ENCODE peak calls at places on chromosomes 1 and 21, in four cellular contexts. One of them, this sample, is unnamed. For H3K36me3 and H3K4me1, the result is how much of the 10 kb centered on the place peaks cover.

GRCh38 chr1:39925727-39926342 is 24.1 kb upstream of the MYCL start:
- DNase-seq in naive thymus-derived CD4-positive, alpha-beta T cell: no peak
- DNase-seq in transverse colon: no peak
- DNase-seq in psoas muscle: no peak
- DNase-seq in this sample: no peak

GRCh38 chr1:162902372-162902771 is 41.4 kb upstream of the CCDC190 start:
- DNase-seq in naive thymus-derived CD4-positive, alpha-beta T cell: no peak
- DNase-seq in transverse colon: no peak
- DNase-seq in psoas muscle: no peak
- DNase-seq in this sample: no peak

GRCh38 chr1:61424382-61424781 is 300.6 kb downstream of the TM2D1 start:
- DNase-seq in naive thymus-derived CD4-positive, alpha-beta T cell: no peak
- DNase-seq in transverse colon: no peak
- DNase-seq in psoas muscle: no peak
- DNase-seq in this sample: no peak

GRCh38 chr21:31594726-31595125 is 64.8 kb upstream of the SOD1 start:
- DNase-seq in naive thymus-derived CD4-positive, alpha-beta T cell: no peak
- DNase-seq in transverse colon: no peak
- DNase-seq in psoas muscle: no peak
- DNase-seq in this sample: no peak

GRCh38 chr1:82279241-82279640 is 478.5 kb downstream of the ADGRL2 start:
- DNase-seq in naive thymus-derived CD4-positive, alpha-beta T cell: no peak
- DNase-seq in transverse colon: no peak
- DNase-seq in psoas muscle: no peak
- DNase-seq in this sample: no peak

GRCh38 chr1:64121766-64122385 is 81.5 kb upstream of the UBE2U start:
- DNase-seq in naive thymus-derived CD4-positive, alpha-beta T cell: no peak
- DNase-seq in transverse colon: no peak
- DNase-seq in psoas muscle: no peak
- DNase-seq in this sample: no peak

GRCh38 chr1:158121604-158122254 is 59.0 kb upstream of the CD1D start:
- DNase-seq in naive thymus-derived CD4-positive, alpha-beta T cell: peak
- DNase-seq in transverse colon: peak
- DNase-seq in psoas muscle: no peak
- DNase-seq in this sample: peak

GRCh38 chr1:21495225-21495820 is 13.9 kb upstream of the ALPL start:
- DNase-seq in naive thymus-derived CD4-positive, alpha-beta T cell: no peak
- DNase-seq in transverse colon: no peak
- DNase-seq in psoas muscle: no peak
- DNase-seq in this sample: no peak

GRCh38 chr1:14875781-14876564 is 277.5 kb downstream of the KAZN start:
- DNase-seq in naive thymus-derived CD4-positive, alpha-beta T cell: no peak
- DNase-seq in transverse colon: no peak
- DNase-seq in psoas muscle: no peak
- DNase-seq in this sample: peak

GRCh38 chr1:1541956-1542765 is 1.7 kb upstream of the TMEM240 start:
- DNase-seq in naive thymus-derived CD4-positive, alpha-beta T cell: no peak
- DNase-seq in transverse colon: no peak
- DNase-seq in psoas muscle: peak
- DNase-seq in this sample: no peak

GRCh38 chr1:230792691-230793462 is 45.7 kb downstream of the CAPN9 start:
- DNase-seq in naive thymus-derived CD4-positive, alpha-beta T cell: no peak
- DNase-seq in transverse colon: no peak
- DNase-seq in psoas muscle: no peak
- DNase-seq in this sample: no peak

GRCh38 chr1:92310185-92310597 is 11.3 kb downstream of the RPAP2 start:
- DNase-seq in naive thymus-derived CD4-positive, alpha-beta T cell: peak
- DNase-seq in transverse colon: no peak
- DNase-seq in psoas muscle: no peak
- DNase-seq in this sample: no peak
- H3K36me3 ChIP-seq in naive thymus-derived CD4-positive, alpha-beta T cell: under half
- H3K36me3 ChIP-seq in transverse colon: under half
- H3K36me3 ChIP-seq in psoas muscle: under half
- H3K36me3 ChIP-seq in this sample: under half

GRCh38 chr1:75727571-75727970 is 3.1 kb downstream of the ACADM start:
- DNase-seq in naive thymus-derived CD4-positive, alpha-beta T cell: no peak
- DNase-seq in transverse colon: no peak
- DNase-seq in psoas muscle: no peak
- DNase-seq in this sample: no peak
- H3K4me1 ChIP-seq in naive thymus-derived CD4-positive, alpha-beta T cell: under half
- H3K4me1 ChIP-seq in transverse colon: under half
- H3K4me1 ChIP-seq in psoas muscle: under half
- H3K4me1 ChIP-seq in this sample: under half

GRCh38 chr1:203555046-203555445 is 61.1 kb downstream of the OPTC start:
- DNase-seq in naive thymus-derived CD4-positive, alpha-beta T cell: no peak
- DNase-seq in transverse colon: no peak
- DNase-seq in psoas muscle: no peak
- DNase-seq in this sample: no peak
- H3K27ac ChIP-seq in naive thymus-derived CD4-positive, alpha-beta T cell: no peak
- H3K27ac ChIP-seq in transverse colon: peak
- H3K27ac ChIP-seq in psoas muscle: peak
- H3K27ac ChIP-seq in this sample: no peak

GRCh38 chr1:5877683-5878530 is 114.3 kb downstream of the NPHP4 start:
- DNase-seq in naive thymus-derived CD4-positive, alpha-beta T cell: no peak
- DNase-seq in transverse colon: no peak
- DNase-seq in psoas muscle: peak
- DNase-seq in this sample: no peak
- H3K36me3 ChIP-seq in naive thymus-derived CD4-positive, alpha-beta T cell: under half
- H3K36me3 ChIP-seq in transverse colon: under half
- H3K36me3 ChIP-seq in psoas muscle: under half
- H3K36me3 ChIP-seq in this sample: under half

GRCh38 chr1:18473195-18473815 is 7.4 kb upstream of the KLHDC7A start:
- DNase-seq in naive thymus-derived CD4-positive, alpha-beta T cell: no peak
- DNase-seq in transverse colon: no peak
- DNase-seq in psoas muscle: no peak
- DNase-seq in this sample: no peak
- H3K4me1 ChIP-seq in naive thymus-derived CD4-positive, alpha-beta T cell: under half
- H3K4me1 ChIP-seq in transverse colon: under half
- H3K4me1 ChIP-seq in psoas muscle: under half
- H3K4me1 ChIP-seq in this sample: under half

DNA sequence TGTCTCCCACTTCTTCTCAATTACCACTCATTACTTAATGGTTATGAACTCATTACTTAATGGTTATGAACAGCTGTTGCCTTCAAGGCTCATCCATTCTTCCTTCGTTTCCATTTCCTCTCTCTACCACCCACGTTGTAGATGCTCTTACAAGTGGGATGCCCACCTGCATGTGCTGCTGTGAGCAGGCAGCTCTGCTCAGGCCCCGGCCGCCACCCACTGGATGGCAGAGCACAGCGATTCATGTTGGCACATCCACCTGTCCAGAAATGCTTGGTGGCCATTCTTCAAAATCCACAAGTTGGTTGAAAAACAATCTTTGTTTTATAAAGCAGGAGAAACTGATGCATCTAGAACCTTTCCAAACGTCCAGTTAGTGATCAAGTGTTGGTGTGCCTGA is 14.5 kb downstream of the ATP1A1 start:
- DNase-seq in naive thymus-derived CD4-positive, alpha-beta T cell: no peak
- DNase-seq in transverse colon: no peak
- DNase-seq in psoas muscle: no peak
- DNase-seq in this sample: no peak
- H3K27ac ChIP-seq in naive thymus-derived CD4-positive, alpha-beta T cell: peak
- H3K27ac ChIP-seq in transverse colon: no peak
- H3K27ac ChIP-seq in psoas muscle: no peak
- H3K27ac ChIP-seq in this sample: peak

GRCh38 chr1:12272770-12273169 is 42.9 kb downstream of the VPS13D start:
- DNase-seq in naive thymus-derived CD4-positive, alpha-beta T cell: no peak
- DNase-seq in transverse colon: no peak
- DNase-seq in psoas muscle: no peak
- DNase-seq in this sample: no peak

GRCh38 chr1:12271033-12271432 is 41.2 kb downstream of the VPS13D start:
- DNase-seq in naive thymus-derived CD4-positive, alpha-beta T cell: no peak
- DNase-seq in transverse colon: no peak
- DNase-seq in psoas muscle: no peak
- DNase-seq in this sample: no peak

GRCh38 chr1:12276225-12276624 is 46.4 kb downstream of the VPS13D start:
- DNase-seq in naive thymus-derived CD4-positive, alpha-beta T cell: no peak
- DNase-seq in transverse colon: no peak
- DNase-seq in psoas muscle: no peak
- DNase-seq in this sample: peak

GRCh38 chr1:12278998-12279397 is 49.2 kb downstream of the VPS13D start:
- DNase-seq in naive thymus-derived CD4-positive, alpha-beta T cell: no peak
- DNase-seq in transverse colon: no peak
- DNase-seq in psoas muscle: no peak
- DNase-seq in this sample: no peak

GRCh38 chr1:12275370-12275769 is 45.5 kb downstream of the VPS13D start:
- DNase-seq in naive thymus-derived CD4-positive, alpha-beta T cell: peak
- DNase-seq in transverse colon: peak
- DNase-seq in psoas muscle: peak
- DNase-seq in this sample: peak
- H3K36me3 ChIP-seq in naive thymus-derived CD4-positive, alpha-beta T cell: half or more
- H3K36me3 ChIP-seq in transverse colon: under half
- H3K36me3 ChIP-seq in psoas muscle: under half
- H3K36me3 ChIP-seq in this sample: under half

GRCh38 chr1:8457771-8458409 is 140.0 kb downstream of the SLC45A1 start:
- DNase-seq in naive thymus-derived CD4-positive, alpha-beta T cell: no peak
- DNase-seq in transverse colon: no peak
- DNase-seq in psoas muscle: no peak
- DNase-seq in this sample: no peak

GRCh38 chr1:8461341-8462110 is 143.6 kb downstream of the SLC45A1 start:
- DNase-seq in naive thymus-derived CD4-positive, alpha-beta T cell: peak
- DNase-seq in transverse colon: no peak
- DNase-seq in psoas muscle: no peak
- DNase-seq in this sample: no peak

GRCh38 chr1:8458607-8459006 is 140.7 kb downstream of the SLC45A1 start:
- DNase-seq in naive thymus-derived CD4-positive, alpha-beta T cell: no peak
- DNase-seq in transverse colon: no peak
- DNase-seq in psoas muscle: no peak
- DNase-seq in this sample: no peak

GRCh38 chr1:8460784-8461183 is 142.9 kb downstream of the SLC45A1 start:
- DNase-seq in naive thymus-derived CD4-positive, alpha-beta T cell: no peak
- DNase-seq in transverse colon: no peak
- DNase-seq in psoas muscle: no peak
- DNase-seq in this sample: no peak

GRCh38 chr1:8460132-8460544 is 142.2 kb downstream of the SLC45A1 start:
- DNase-seq in naive thymus-derived CD4-positive, alpha-beta T cell: no peak
- DNase-seq in transverse colon: no peak
- DNase-seq in psoas muscle: no peak
- DNase-seq in this sample: no peak
- H3K4me1 ChIP-seq in naive thymus-derived CD4-positive, alpha-beta T cell: under half
- H3K4me1 ChIP-seq in transverse colon: under half
- H3K4me1 ChIP-seq in psoas muscle: half or more
- H3K4me1 ChIP-seq in this sample: under half

GRCh38 chr1:192751260-192751659 is 57.6 kb upstream of the RGS2 start:
- DNase-seq in naive thymus-derived CD4-positive, alpha-beta T cell: no peak
- DNase-seq in transverse colon: no peak
- DNase-seq in psoas muscle: no peak
- DNase-seq in this sample: no peak
- H3K27ac ChIP-seq in naive thymus-derived CD4-positive, alpha-beta T cell: no peak
- H3K27ac ChIP-seq in transverse colon: no peak
- H3K27ac ChIP-seq in psoas muscle: no peak
- H3K27ac ChIP-seq in this sample: no peak